ENCODE peak calls at places on chromosomes 12 and 14, in nine cellular contexts. L, N, W, X, A, V, T, K and D are unnamed samples.

GRCh38 chr12:24562761-24563392 is 386.0 kb downstream of the BCAT1 start:
- DNase-seq in X (peak; percentile 54), L (peak; percentile 13), K (peak; percentile 51), A (no peak), V (no peak), T (peak; percentile 12), W (no peak), N (no peak), D (peak; percentile 45)

GRCh38 chr12:43009866-43010265 is 420.3 kb upstream of the PRICKLE1 start:
- DNase-seq in A (no peak), N (no peak), V (no peak), L (no peak), K (no peak), T (no peak), W (no peak), X (no peak), D (no peak)

GRCh38 chr12:2613674-2614073 is 181.1 kb upstream of the FKBP4 start:
- DNase-seq in V (peak; percentile 54), X (peak; percentile 99), T (peak; percentile 22), A (no peak), W (no peak), L (no peak), N (no peak), K (peak; percentile 35), D (peak; percentile 53)

GRCh38 chr14:75274899-75275569 is 3.6 kb upstream of the FOS start:
- DNase-seq in A (no peak), X (peak; percentile 96), T (no peak), V (no peak), N (no peak), W (peak; percentile 56), L (peak; percentile 37), K (no peak), D (no peak)

GRCh38 chr12:110107369-110108281 is 16.5 kb upstream of the IFT81 start:
- DNase-seq in A (no peak), N (no peak), X (peak; percentile 97), L (peak; percentile 29), K (peak; percentile 88), T (peak; percentile 75), W (peak; percentile 62), V (no peak), D (peak; percentile 43)

GRCh38 chr14:100341301-100342031 is 18.3 kb downstream of the SLC25A47 start:
- DNase-seq in K (no peak), N (no peak), V (no peak), T (peak; percentile 75), A (peak; percentile 41), X (peak; percentile 95), W (peak; percentile 52), L (peak; percentile 37), D (peak; percentile 52)

GRCh38 chr12:93571854-93572711 is at the start of gene SOCS2:
- DNase-seq in W (no peak), X (peak; percentile 21), A (peak; percentile 31), V (no peak), T (peak; percentile 35), N (no peak), L (peak; percentile 59), K (peak; percentile 51), D (peak; percentile 73)

GRCh38 chr14:74608959-74609611 is 3.0 kb downstream of the LTBP2 start:
- DNase-seq in X (peak; percentile 89), T (peak; percentile 59), L (peak; percentile 94), K (peak; percentile 86), V (peak; percentile 79), W (peak; percentile 74), A (peak; percentile 88), N (peak; percentile 92), D (peak; percentile 82)

GRCh38 chr12:64400041-64400440 is 4.2 kb upstream of the XPOT start:
- DNase-seq in W (no peak), V (no peak), X (peak; percentile 68), A (no peak), T (no peak), L (no peak), N (no peak), K (no peak), D (no peak)

GRCh38 chr12:49883065-49883464 is 20.6 kb downstream of the FAIM2 start:
- DNase-seq in N (no peak), V (no peak), T (no peak), A (no peak), L (no peak), K (peak; percentile 11), X (no peak), W (no peak), D (no peak)

GRCh38 chr12:21323736-21324135 is 11.0 kb downstream of the SLCO1A2 start:
- DNase-seq in N (no peak), T (no peak), X (no peak), A (no peak), V (no peak), L (no peak), K (no peak), W (no peak), D (no peak)

GRCh38 chr12:88308825-88309224 is 166.7 kb downstream of the TMTC3 start:
- DNase-seq in L (no peak), N (no peak), V (no peak), T (no peak), W (no peak), K (no peak), X (peak; percentile 95), A (no peak), D (no peak)

GRCh38 chr12:81255456-81255855 is 177.6 kb downstream of the ACSS3 start:
- DNase-seq in K (no peak), T (no peak), L (no peak), N (no peak), V (no peak), A (no peak), W (no peak), X (no peak), D (no peak)

GRCh38 chr14:93079321-93079720 is 36.4 kb downstream of the ITPK1 start:
- DNase-seq in V (no peak), K (no peak), T (no peak), N (no peak), X (no peak), L (no peak), W (no peak), A (no peak), D (no peak)

GRCh38 chr14:90788031-90788430 is 28.2 kb downstream of the TTC7B start:
- DNase-seq in T (no peak), K (no peak), W (no peak), X (no peak), A (no peak), L (no peak), V (no peak), N (no peak), D (no peak)

GRCh38 chr12:11561416-11561815 is 88.1 kb upstream of the ETV6 start:
- DNase-seq in K (no peak), T (no peak), N (no peak), X (no peak), L (no peak), W (no peak), V (no peak), A (no peak), D (no peak)

GRCh38 chr14:72883963-72884362 is 9.9 kb downstream of the DPF3 start:
- DNase-seq in K (no peak), N (no peak), X (peak; percentile 55), L (no peak), W (no peak), T (no peak), A (no peak), V (no peak), D (no peak)

GRCh38 chr14:104826197-104826857 is 25.4 kb downstream of the ZBTB42 start:
- DNase-seq in K (peak; percentile 93), T (peak; percentile 92), V (peak; percentile 47), A (peak; percentile 96), N (peak; percentile 84), W (peak; percentile 81), L (peak; percentile 91), X (peak; percentile 60), D (peak; percentile 96)
- TF ChIP-seq CTCF in K (peak; percentile 95), T (peak; percentile 92), V (peak; percentile 57), A (peak; percentile 67), N (peak; percentile 92), W (peak; percentile 64), L (peak; percentile 52), X (peak; percentile 73), D (peak; percentile 96)

DNA sequence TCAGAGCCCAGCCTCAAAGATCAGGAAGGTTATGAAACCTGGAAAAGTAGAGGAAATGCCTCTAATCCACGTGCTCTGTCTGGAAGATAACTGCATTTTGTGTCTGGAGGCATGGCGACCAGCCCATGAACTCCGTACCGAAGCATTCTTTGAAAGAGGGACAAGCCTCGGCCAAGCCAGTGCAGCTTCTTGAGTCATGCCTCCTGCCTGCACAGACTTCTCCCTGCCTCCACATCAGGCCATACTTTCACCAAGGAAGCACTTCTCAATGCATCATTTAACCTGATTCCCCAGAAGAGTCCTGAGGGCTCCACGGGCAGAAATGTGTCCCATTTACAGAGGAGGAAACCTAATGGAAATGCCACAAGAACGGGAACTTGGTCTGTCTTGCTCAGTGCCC is 3.4 kb downstream of the ACTN1 start:
- DNase-seq in N (no peak), X (peak; percentile 85), A (no peak), L (no peak), V (no peak), K (peak; percentile 70), T (no peak), W (no peak), D (peak; percentile 37)
- H3K4me1 ChIP-seq in N (peaks cover 53% of the 10 kb centered on the region), X (peaks cover 52% of the 10 kb centered on the region), A (peaks cover 59% of the 10 kb centered on the region), L (peaks cover 52% of the 10 kb centered on the region), V (peaks cover 25% of the 10 kb centered on the region), K (peaks cover 21% of the 10 kb centered on the region), T (peaks cover 72% of the 10 kb centered on the region), W (no peaks in the 10 kb centered on the region), D (peaks cover 73% of the 10 kb centered on the region)

DNA sequence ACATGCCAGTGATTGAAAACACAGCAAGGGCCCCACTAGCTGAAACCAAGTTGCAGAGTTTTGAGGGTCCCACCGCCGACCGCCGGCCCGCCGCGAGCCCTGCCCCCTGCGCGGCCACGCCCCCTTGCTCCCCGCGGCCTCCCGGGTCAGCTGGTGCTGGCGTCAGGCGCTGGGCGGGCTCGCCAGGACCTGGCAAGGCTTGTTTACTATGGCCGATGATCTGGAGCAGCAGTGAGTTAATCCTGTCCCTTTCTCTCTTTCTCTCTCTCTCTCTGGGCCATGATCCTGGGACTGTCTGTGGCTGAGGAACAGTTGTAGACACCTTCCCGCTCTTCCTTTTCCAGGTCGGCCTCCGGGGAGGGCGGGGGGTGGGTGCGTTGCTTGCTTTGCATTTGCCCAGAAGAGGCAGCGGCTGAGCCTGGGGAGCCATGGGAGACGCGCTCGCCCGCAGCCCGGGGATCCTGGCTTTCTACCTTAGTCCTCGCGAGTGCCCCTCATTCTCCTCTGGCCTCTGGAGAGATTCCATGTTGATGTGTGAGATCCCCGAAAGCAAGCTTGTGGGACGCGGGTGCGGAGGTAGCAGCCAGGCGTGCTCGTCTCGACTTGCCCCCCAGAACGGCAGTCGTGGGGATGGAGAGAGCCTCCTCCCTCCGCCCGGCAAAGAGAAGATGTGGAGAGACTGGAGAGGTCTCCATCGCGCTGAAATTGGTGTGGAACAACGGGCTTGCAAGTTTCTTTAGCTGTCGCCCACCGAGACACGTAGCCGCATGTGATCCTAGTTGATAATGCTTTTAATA is at the start of gene ABHD4:
- DNase-seq in K (peak; percentile 80), T (peak; percentile 78), V (no peak), N (peak; percentile 76), L (peak; percentile 90), A (peak; percentile 88), W (peak; percentile 83), X (peak; percentile 42), D (peak; percentile 88)
- TF ChIP-seq POLR2A in K (peak; percentile 97), T (peak; percentile 43), V (peak; percentile 32), N (peak; percentile 80), L (peak; percentile 86), A (peak; percentile 53), W (peak; percentile 89), X (peak; percentile 62), D (peak; percentile 78)

DNA sequence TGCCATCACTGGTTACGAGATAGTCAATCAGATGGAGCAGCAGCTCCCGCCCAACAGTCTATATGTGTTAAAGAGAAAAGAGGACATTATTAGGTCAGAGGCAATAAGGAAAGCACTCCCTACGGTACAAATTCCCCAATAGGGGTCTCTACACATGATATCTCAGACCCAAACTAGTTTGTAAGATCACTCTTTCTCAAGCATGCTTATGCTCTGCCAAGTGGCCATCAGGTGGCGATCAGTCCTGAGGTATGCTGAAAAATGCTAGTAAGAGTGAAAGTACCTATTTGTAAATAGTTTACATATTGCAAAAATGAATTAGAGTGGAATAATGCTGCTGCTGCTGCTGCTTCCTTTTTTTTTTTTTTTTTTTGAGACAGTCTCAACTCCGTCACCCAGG is 61.1 kb downstream of the CPM start:
- DNase-seq in K (no peak), A (no peak), N (no peak), T (no peak), X (peak; percentile 28), V (peak; percentile 19), L (no peak), W (no peak), D (no peak)
- TF ChIP-seq CTCF in K (no peak), A (no peak), N (no peak), T (peak; percentile 32), X (peak; percentile 33), V (peak; percentile 58), L (no peak), W (no peak), D (no peak)